ENCODE peak calls at places on chromosomes 6 and 20, in six cellular contexts. L is naive thymus-derived CD4-positive, alpha-beta T cell; M is sigmoid colon; I is psoas muscle; F is SK-N-SH; O is PC-3. U is an unnamed sample. For H3K36me3, the result is how much of the 10 kb centered on the place peaks cover.

GRCh38 chr20:37575884-37576283 is 48.2 kb upstream of the BLCAP start:
- DNase-seq in L (no peak), I (no peak), O (no peak), M (peak), F (no peak), U (no peak)

GRCh38 chr6:82861121-82861520 is 204.5 kb downstream of the UBE3D start:
- DNase-seq in I (no peak), F (no peak), M (no peak), L (no peak), O (peak), U (no peak)

GRCh38 chr6:163863565-163863964 is 449.0 kb downstream of the QKI start:
- DNase-seq in F (no peak), O (no peak), I (no peak), L (no peak), M (no peak), U (no peak)

GRCh38 chr6:163415620-163416379 is 1.3 kb downstream of the QKI start:
- DNase-seq in L (peak), O (peak), M (peak), F (peak), I (peak), U (peak)

GRCh38 chr20:25245461-25245860 is 2.4 kb upstream of the PYGB start:
- DNase-seq in L (no peak), M (no peak), O (no peak), I (no peak), F (peak), U (no peak)

GRCh38 chr6:167150815-167151557 is 6.8 kb downstream of the GPR31 start:
- DNase-seq in L (no peak), M (no peak), F (no peak), I (no peak), O (no peak), U (no peak)

GRCh38 chr6:107821591-107821990 is 2.5 kb downstream of the SCML4 start:
- DNase-seq in I (no peak), O (no peak), M (no peak), L (no peak), F (no peak), U (no peak)

GRCh38 chr6:126372626-126373025 is 32.7 kb downstream of the CENPW start:
- DNase-seq in I (no peak), F (no peak), L (no peak), M (no peak), O (no peak), U (no peak)

GRCh38 chr6:105193647-105194046 is 13.8 kb upstream of the POPDC3 start:
- DNase-seq in F (no peak), I (no peak), O (no peak), M (no peak), L (no peak), U (no peak)

GRCh38 chr6:33297956-33298772 is 578 bp downstream of the RGL2 start:
- DNase-seq in O (peak), L (peak), F (peak), M (peak), I (peak), U (peak)

GRCh38 chr6:135182120-135182992 is 1.2 kb downstream of the MYB start:
- DNase-seq in F (peak), O (peak), M (no peak), I (peak), L (peak), U (no peak)

GRCh38 chr20:49909499-49910339 is 5.6 kb downstream of the SPATA2 start:
- DNase-seq in M (no peak), L (no peak), O (no peak), F (no peak), I (peak), U (no peak)

GRCh38 chr20:39049684-39050554 is 87.8 kb downstream of the DHX35 start:
- DNase-seq in O (peak), F (peak), L (peak), M (peak), I (peak), U (peak)

GRCh38 chr6:13765570-13765969 is 48.8 kb downstream of the MCUR1 start:
- DNase-seq in F (no peak), L (no peak), M (peak), O (peak), I (no peak), U (no peak)

GRCh38 chr6:25154034-25154596 is 125.1 kb upstream of the CARMIL1 start:
- DNase-seq in F (no peak), O (peak), L (no peak), I (no peak), M (no peak), U (no peak)

GRCh38 chr6:2876210-2877056 is 26.7 kb downstream of the SERPINB9 start:
- DNase-seq in L (no peak), M (no peak), O (peak), I (peak), F (peak), U (peak)

GRCh38 chr20:50346372-50347347 is 156.0 kb downstream of the CEBPB start:
- DNase-seq in O (peak), M (peak), L (no peak), F (peak), I (peak), U (peak)

GRCh38 chr6:51655517-51655916 is 431.9 kb downstream of the PKHD1 start:
- DNase-seq in O (peak), L (no peak), I (no peak), F (no peak), M (no peak), U (no peak)

GRCh38 chr6:125307150-125307838 is 5.5 kb upstream of the HDDC2 start:
- DNase-seq in O (peak), I (no peak), L (no peak), M (no peak), F (no peak), U (no peak)

GRCh38 chr20:37547912-37548311 is 20.2 kb upstream of the BLCAP start:
- DNase-seq in L (no peak), F (no peak), M (no peak), O (no peak), I (no peak), U (no peak)

GRCh38 chr6:57205550-57206328 is 16.4 kb downstream of the RAB23 start:
- DNase-seq in I (no peak), L (no peak), F (no peak), O (no peak), M (no peak), U (no peak)

GRCh38 chr6:128241221-128241620 is 279.2 kb downstream of the PTPRK start:
- DNase-seq in F (no peak), L (no peak), O (no peak), M (no peak), I (no peak), U (no peak)

GRCh38 chr6:25659633-25660368 is 7.8 kb downstream of the SCGN start:
- DNase-seq in I (no peak), L (no peak), O (no peak), M (no peak), F (no peak), U (peak)

GRCh38 chr20:9660236-9660868 is 146.0 kb downstream of the LAMP5 start:
- DNase-seq in M (no peak), I (no peak), O (peak), L (no peak), F (no peak), U (no peak)

GRCh38 chr6:30687659-30688431 is 1.4 kb upstream of the PPP1R18 start:
- DNase-seq in I (peak), L (no peak), F (peak), O (peak), M (peak), U (no peak)

GRCh38 chr6:13113956-13114593 is 214.3 kb downstream of the TBC1D7 start:
- DNase-seq in I (no peak), O (no peak), F (peak), L (no peak), M (no peak), U (no peak)

GRCh38 chr6:45075246-45075645 is 252.9 kb upstream of the RUNX2 start:
- DNase-seq in M (no peak), L (no peak), I (no peak), F (no peak), O (peak), U (no peak)

GRCh38 chr20:64009811-64010387 is 26.1 kb upstream of the C20orf204 start:
- DNase-seq in M (no peak), L (no peak), F (no peak), I (no peak), O (no peak), U (no peak)
- H3K36me3 ChIP-seq in M (half or more), L (half or more), F (half or more), I (under half), O (half or more), U (under half)

GRCh38 chr6:7232351-7232750 is 80.6 kb downstream of the SSR1 start:
- DNase-seq in L (no peak), F (no peak), M (no peak), O (no peak), I (no peak), U (peak)

GRCh38 chr6:7235712-7236311 is 77.2 kb downstream of the SSR1 start:
- DNase-seq in O (peak), F (no peak), M (no peak), I (no peak), L (no peak), U (peak)

GRCh38 chr6:7236312-7237209 is 76.4 kb downstream of the SSR1 start:
- DNase-seq in F (no peak), I (no peak), L (no peak), M (no peak), O (peak), U (peak)

GRCh38 chr6:7237653-7238190 is 75.3 kb downstream of the SSR1 start:
- DNase-seq in F (no peak), O (no peak), M (no peak), L (no peak), I (no peak), U (no peak)

GRCh38 chr6:7234547-7234946 is 78.5 kb downstream of the SSR1 start:
- DNase-seq in F (no peak), L (no peak), M (peak), I (no peak), O (no peak), U (no peak)
- H3K36me3 ChIP-seq in F (under half), L (half or more), M (under half), I (under half), O (under half), U (under half)

DNA sequence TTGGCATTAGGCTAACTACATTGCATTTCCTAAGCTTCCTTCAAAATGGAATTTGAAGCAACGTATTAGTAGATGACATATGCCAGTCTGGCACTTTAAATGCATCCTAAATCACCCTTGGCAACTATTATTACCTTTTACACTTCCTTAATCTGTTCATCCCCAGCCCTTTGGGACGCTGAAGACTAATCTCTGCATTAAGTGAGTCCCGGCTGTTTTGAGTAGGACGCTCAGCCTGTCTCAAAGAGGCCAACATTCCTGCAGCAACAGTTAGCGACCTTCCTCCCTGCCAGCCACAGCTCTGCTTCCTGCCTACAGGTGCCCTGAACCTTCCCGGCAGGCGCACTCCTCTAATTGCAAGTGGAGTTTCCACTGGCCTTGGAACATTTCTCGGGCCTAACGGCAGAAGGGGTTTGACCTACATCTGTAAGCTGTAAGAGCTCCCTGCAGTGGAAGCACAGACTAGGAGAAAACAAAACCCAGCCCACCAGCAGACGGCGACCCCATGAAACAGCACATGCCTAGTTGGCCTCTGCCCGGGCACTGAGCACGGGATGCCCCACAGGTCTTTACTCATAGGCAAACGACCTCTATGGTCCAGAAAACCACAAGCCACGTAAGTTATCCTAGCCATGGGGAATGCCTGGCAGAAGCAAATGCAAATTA is 138.0 kb downstream of the DTNBP1 start:
- DNase-seq in O (no peak), M (no peak), F (no peak), L (no peak), I (no peak), U (no peak)
- H3K36me3 ChIP-seq in O (under half), M (under half), F (under half), L (half or more), I (under half), U (under half)

DNA sequence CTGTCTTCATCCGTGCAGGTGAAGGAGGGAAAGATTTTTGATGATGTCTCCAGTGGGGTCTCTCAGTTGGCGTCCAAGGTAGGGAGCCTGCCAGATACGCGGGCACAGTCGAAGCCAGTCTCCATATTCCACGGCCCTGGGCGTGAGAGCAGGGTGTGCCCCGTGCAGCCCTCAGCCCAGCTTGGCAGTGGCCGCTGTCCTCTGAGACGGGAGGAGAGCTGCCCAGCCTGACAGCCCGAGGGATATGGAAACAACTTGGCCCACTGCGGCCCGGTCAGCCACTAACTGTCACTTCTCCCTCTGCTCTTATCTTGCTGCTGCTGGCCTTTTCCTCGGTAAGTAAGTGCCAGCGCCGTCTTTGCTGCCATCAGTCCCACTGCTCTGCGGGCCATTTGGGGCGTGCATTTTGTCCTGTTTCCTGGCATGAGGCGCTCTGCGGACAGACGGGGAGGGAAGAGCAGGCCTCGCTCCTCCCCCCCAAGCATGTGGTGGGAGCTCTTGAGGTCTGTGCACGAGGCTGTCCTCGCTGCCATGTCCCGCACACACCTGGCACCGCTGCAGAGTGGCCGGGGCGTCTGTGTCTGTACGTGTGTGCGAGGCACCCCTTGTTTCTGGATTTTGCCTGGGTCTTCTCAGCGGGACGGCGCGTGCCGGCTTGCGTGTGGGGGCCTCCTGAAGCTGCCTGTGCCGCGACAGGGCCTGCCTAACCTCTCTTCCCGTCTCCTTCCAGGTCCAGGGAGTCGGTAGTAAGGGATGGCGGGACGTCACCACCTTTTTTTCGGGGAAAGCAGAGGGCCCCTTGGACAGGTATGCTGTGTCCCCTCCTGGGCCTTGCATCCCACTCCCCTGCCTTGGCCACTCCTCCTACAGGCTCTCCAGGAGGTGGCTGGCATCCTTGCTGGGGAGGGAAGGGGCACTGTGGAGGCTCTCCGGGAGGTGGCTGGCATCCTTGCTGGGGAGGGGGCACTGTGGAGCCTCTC is 7.1 kb upstream of the COL20A1 start:
- DNase-seq in I (no peak), L (no peak), O (no peak), F (no peak), M (no peak), U (no peak)
- H3K36me3 ChIP-seq in I (under half), L (half or more), O (under half), F (under half), M (under half), U (under half)

DNA sequence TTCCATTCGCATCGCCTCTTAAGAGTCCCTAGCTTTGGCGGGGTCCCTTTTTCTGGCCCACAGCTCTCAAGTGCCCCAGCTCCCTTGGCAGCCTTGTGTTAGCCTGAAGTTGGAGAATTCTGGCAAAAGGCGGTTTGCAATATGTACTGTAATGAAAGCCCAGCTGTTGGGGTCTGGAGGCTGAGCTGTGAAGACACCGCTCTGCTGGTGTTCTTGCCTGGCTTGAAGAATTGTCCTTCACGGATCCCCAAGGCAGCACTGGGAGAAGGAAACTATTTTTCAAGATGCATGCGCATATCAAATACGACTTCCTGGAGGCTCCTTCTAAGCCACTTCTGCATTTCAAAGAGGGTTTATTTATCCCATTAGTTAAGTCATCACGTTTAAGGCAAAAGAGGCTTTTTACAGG is 21.4 kb upstream of the CITED2 start:
- DNase-seq in M (no peak), I (no peak), O (no peak), F (no peak), L (no peak), U (no peak)
- H3K36me3 ChIP-seq in M (under half), I (under half), O (under half), F (under half), L (under half), U (under half)

DNA sequence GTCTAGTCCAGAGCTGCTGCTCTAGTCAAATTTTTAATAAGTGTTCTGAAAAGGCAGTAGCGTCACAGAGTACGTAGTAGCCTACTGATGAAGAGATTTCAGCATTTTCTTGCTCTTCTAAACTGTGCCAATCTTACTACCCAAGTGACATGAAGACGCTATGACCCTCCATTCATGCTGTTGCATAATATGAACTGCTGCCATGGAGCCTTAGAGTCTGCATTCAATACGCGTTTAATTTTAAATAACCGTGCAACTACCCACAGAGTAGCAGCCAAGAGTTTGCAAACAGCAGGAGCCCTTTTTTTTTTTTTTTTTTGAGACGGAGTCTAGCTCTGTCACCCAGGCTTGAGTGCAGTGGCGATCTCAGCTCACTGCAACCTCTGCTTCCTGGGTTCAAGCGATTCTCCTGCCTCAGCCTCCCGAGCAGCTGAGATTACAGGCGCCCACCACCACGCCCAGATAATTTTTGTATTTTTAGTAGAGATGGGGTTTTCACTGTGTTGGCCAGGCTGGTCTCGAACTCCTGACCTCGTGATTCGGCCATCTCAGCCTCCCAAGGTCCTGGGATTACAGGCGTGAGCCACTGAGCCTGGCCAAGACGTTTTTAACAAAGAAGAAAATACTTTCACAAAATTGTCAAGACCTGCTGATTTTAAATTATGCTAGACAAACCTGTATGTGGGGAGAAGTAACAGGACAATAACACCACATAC is 44.3 kb downstream of the EZR start:
- DNase-seq in L (no peak), O (no peak), F (no peak), M (peak), I (no peak), U (no peak)
- H3K36me3 ChIP-seq in L (half or more), O (half or more), F (under half), M (under half), I (under half), U (under half)

DNA sequence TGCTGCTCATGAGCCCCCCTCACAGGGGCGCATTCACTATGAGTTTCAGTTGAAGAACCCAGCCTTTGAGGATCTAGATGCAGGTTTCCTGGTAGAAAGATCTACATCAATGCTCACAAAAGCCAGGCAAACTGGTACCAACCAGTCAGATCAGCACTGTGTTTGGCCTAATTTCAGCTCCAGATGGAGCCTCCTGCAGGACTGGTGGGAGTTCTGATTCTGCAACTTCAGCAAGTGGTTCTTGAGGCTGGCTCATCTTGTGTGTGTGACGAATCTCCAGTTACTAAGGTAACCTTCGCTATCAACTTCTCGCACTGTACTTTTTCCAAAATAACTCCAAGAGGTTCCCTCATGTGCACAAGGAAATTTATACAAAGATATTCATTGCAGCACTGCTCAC is 118.8 kb downstream of the ZMYND8 start:
- DNase-seq in M (no peak), O (no peak), F (no peak), L (no peak), I (no peak), U (no peak)
- H3K36me3 ChIP-seq in M (under half), O (under half), F (half or more), L (half or more), I (under half), U (under half)

GRCh38 chr6:90544741-90545140 is 42.1 kb downstream of the MAP3K7 start:
- DNase-seq in F (no peak), M (no peak), I (no peak), O (no peak), L (no peak), U (no peak)
- H3K36me3 ChIP-seq in F (half or more), M (under half), I (under half), O (under half), L (half or more), U (under half)

GRCh38 chr6:20481281-20481680 is 53.0 kb upstream of the CDKAL1 start:
- DNase-seq in L (no peak), I (no peak), O (no peak), M (no peak), F (no peak), U (no peak)
- H3K36me3 ChIP-seq in L (under half), I (under half), O (under half), M (under half), F (under half), U (under half)

U was measured in body of pancreas.